ENCODE peak calls at places on chromosomes 2 and 18, in ten cellular contexts. K is B cell, U is mesothelial cell of epicardium, V is lung, F is left ventricle myocardium inferior, M is fibroblast of lung, X is adrenal gland, G is nephron progenitor cell, D is upper lobe of right lung, W is GM12864. I is an unnamed sample.

GRCh38 chr2:111168528-111168929 is 47.8 kb downstream of the BCL2L11 start:
- DNase-seq in K (no peak), U (no peak), V (no peak), F (peak), M (peak), X (peak), G (no peak), D (no peak), W (peak), I (peak)

GRCh38 chr2:197008229-197008628 is 81.7 kb upstream of the PGAP1 start:
- DNase-seq in K (no peak), U (no peak), V (no peak), F (no peak), M (peak), X (no peak), G (no peak), D (no peak), W (no peak), I (no peak)

GRCh38 chr2:36485521-36485920 is 112.4 kb downstream of the FEZ2 start:
- DNase-seq in K (no peak), U (no peak), V (no peak), F (no peak), M (peak), X (peak), G (no peak), D (no peak), W (no peak), I (no peak)

GRCh38 chr2:230949966-230950832 is 25.2 kb upstream of the GPR55 start:
- DNase-seq in K (no peak), U (no peak), V (no peak), F (no peak), M (no peak), X (no peak), G (no peak), D (no peak), W (peak), I (no peak)

GRCh38 chr2:67048314-67048713 is 348.8 kb upstream of the ETAA1 start:
- DNase-seq in K (no peak), U (no peak), V (no peak), F (no peak), M (no peak), X (no peak), G (no peak), D (no peak), W (no peak), I (no peak)

GRCh38 chr2:138910427-138910826 is 130.2 kb upstream of the NXPH2 start:
- DNase-seq in K (no peak), U (no peak), V (no peak), F (no peak), M (no peak), X (no peak), G (no peak), D (no peak), W (no peak), I (no peak)

GRCh38 chr2:101241158-101241557 is 11.5 kb upstream of the CNOT11 start:
- DNase-seq in K (no peak), U (no peak), V (no peak), F (no peak), M (no peak), X (no peak), G (no peak), D (no peak), W (no peak), I (no peak)

GRCh38 chr18:3747176-3747973 is 297.4 kb downstream of the TGIF1 start:
- DNase-seq in K (no peak), U (no peak), V (no peak), F (no peak), M (peak), X (peak), G (no peak), D (no peak), W (no peak), I (no peak)

GRCh38 chr2:98819350-98819749 is 88.4 kb upstream of the MGAT4A start:
- DNase-seq in K (no peak), U (no peak), V (no peak), F (no peak), M (no peak), X (no peak), G (no peak), D (no peak), W (no peak), I (no peak)

GRCh38 chr2:105140237-105140568 is 101.3 kb upstream of the GPR45 start:
- DNase-seq in K (no peak), U (no peak), V (no peak), F (no peak), M (peak), X (no peak), G (no peak), D (no peak), W (no peak), I (no peak)

GRCh38 chr2:74290466-74291216 is 52.6 kb downstream of the SLC4A5 start:
- DNase-seq in K (peak), U (no peak), V (peak), F (no peak), M (no peak), X (no peak), G (no peak), D (no peak), W (peak), I (no peak)

GRCh38 chr2:186950694-186951093 is 101.7 kb upstream of the ZSWIM2 start:
- DNase-seq in K (no peak), U (no peak), V (no peak), F (no peak), M (peak), X (no peak), G (no peak), D (no peak), W (no peak), I (peak)

GRCh38 chr2:30405266-30405592 is 41.8 kb upstream of the LCLAT1 start:
- DNase-seq in K (no peak), U (no peak), V (no peak), F (no peak), M (no peak), X (no peak), G (no peak), D (no peak), W (no peak), I (no peak)

GRCh38 chr18:9066358-9066757 is 36.1 kb upstream of the NDUFV2 start:
- DNase-seq in K (no peak), U (no peak), V (no peak), F (no peak), M (no peak), X (no peak), G (no peak), D (no peak), W (peak), I (no peak)

DNA sequence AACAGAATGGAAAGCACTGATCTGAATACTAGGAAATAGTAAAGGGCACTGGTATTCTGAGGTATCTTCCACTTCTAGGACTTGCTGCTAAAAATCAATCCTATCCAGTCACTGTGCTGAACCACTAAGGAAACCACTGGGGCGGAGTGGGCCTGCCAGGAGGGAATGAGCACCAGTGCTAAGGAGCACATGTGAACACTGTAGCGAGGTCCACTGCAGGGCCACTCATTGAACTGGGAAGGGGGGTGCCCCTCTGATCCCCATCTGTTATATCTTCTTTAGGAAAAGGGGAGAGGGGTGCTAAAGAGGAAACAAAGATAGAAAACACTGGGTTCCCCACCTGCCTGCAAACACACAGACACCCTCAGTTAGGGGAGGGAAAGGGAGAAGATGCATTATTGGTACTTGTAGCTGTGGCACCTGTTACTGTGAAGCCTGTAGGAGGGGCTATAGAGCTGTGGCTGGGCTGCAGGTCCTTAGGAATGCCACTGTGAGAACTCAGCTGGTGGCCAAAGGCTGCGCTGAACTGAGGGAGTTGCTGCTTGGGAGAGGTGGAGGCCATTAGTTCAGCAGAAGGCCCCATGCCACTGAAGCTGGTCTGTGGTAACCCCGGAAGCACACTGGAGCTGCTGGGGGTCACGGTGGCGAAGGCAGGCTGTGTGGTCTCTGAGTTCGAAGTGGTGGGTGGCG is 81.8 kb downstream of the INO80D start:
- DNase-seq in K (no peak), U (no peak), V (no peak), F (no peak), M (no peak), X (no peak), G (peak), D (no peak), W (no peak), I (no peak)
- TF ChIP-seq CTCF in K (no peak), U (no peak), V (no peak), F (peak), M (peak), X (peak), G (peak), D (peak), W (peak), I (peak)

GRCh38 chr2:79219383-79219988 is 59.9 kb upstream of the REG3A start:
- DNase-seq in K (peak), U (no peak), V (no peak), F (no peak), M (peak), X (peak), G (peak), D (no peak), W (peak), I (no peak)
- TF ChIP-seq CTCF in K (peak), U (peak), V (peak), F (peak), M (peak), X (peak), G (peak), D (peak), W (peak), I (peak)

DNA sequence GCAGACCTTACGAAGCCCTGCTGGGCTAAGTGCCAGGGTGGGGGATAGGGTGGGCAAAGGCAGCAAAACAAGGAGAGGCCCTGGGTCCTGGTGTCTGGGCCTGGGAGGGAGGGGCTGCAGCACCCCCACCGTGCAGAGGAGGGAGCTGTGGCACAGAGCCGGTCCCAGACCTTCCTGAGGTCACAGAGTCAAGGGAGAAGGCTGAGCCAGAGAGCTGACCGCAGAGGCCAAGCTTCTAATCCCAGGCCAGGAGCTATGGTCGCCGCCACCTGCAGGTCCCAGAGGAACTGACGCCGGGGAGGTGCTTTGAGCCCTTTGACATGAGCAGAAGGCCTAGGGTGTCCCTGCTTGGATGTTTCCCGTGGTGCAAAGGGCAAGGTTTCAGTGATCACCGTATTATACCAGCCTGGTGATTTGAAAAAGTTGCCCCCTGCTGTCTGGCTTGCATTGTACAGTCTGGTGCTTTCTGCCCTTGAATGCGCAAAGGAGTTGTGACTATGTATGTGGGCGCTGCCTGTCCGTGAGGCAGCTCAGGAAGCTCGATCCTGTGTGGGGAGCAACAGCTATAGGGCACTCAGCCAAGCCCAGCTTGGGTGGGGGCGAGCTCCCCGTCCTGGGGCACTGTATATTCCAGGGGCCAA is 44.3 kb downstream of the EDAR start:
- DNase-seq in K (no peak), U (no peak), V (no peak), F (no peak), M (peak), X (no peak), G (no peak), D (no peak), W (no peak), I (no peak)
- TF ChIP-seq CTCF in K (no peak), U (peak), V (no peak), F (no peak), M (no peak), X (no peak), G (no peak), D (no peak), W (no peak), I (no peak)

DNA sequence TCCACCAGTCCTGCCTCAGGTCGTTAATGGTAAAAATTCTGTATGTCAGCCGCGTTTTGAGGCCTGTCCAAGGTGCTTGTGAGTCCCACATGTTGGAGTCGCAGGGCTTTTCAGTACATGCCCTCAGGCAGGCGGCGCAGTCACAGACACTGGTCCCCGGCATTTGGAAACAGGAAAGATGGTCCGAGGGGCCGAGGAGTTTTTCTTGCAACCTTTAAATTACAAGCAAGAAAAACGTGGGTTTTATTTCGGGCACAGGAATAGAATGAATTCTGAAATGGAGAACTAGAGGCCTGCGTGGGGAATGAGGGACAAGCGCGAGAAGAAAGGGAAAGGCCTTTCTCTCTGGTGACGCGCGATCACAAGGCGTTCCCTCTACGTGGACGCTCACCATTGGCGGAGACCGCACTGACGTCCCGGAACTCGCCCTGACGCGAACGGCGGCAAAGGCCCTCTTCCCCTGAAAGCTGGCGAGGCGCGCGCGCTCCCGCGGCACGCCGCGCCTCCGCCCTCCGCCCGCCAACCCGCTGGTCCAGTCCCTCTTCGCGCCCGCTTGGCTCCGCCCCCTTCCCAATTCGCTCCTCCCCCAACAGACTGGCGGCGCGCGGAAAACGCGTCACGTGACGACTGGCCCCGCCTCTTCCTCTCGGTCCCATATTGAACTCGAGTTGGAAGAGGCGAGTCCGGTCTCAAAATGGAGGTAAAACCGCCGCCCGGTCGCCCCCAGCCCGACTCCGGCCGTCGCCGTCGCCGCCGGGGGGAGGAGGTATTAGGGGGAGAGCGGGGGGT is at the start of gene HNRNPA3:
- DNase-seq in K (peak), U (peak), V (peak), F (peak), M (peak), X (peak), G (peak), D (peak), W (peak), I (peak)
- TF ChIP-seq CTCF in K (no peak), U (no peak), V (no peak), F (peak), M (peak), X (peak), G (no peak), D (peak), W (no peak), I (peak)

GRCh38 chr2:172998547-172998946 is 77.1 kb upstream of the MAP3K20 start:
- DNase-seq in K (no peak), U (no peak), V (no peak), F (no peak), M (no peak), X (no peak), G (no peak), D (no peak), W (no peak), I (no peak)

GRCh38 chr2:172996387-172996961 is 79.2 kb upstream of the MAP3K20 start:
- DNase-seq in K (no peak), U (no peak), V (no peak), F (no peak), M (peak), X (no peak), G (no peak), D (no peak), W (no peak), I (no peak)

GRCh38 chr2:172993924-172994717 is 81.5 kb upstream of the MAP3K20 start:
- DNase-seq in K (no peak), U (no peak), V (no peak), F (no peak), M (no peak), X (no peak), G (no peak), D (no peak), W (no peak), I (no peak)

GRCh38 chr2:172997031-172997430 is 78.6 kb upstream of the MAP3K20 start:
- DNase-seq in K (no peak), U (no peak), V (no peak), F (no peak), M (peak), X (no peak), G (no peak), D (no peak), W (no peak), I (no peak)

GRCh38 chr2:172995323-172996244 is 80.1 kb upstream of the MAP3K20 start:
- DNase-seq in K (no peak), U (no peak), V (no peak), F (peak), M (peak), X (no peak), G (no peak), D (no peak), W (no peak), I (no peak)
- TF ChIP-seq CTCF in K (no peak), U (no peak), V (no peak), F (no peak), M (peak), X (no peak), G (no peak), D (peak), W (no peak), I (peak)

GRCh38 chr18:57171026-57171425 is 24.1 kb downstream of the BOD1L2 start:
- DNase-seq in K (no peak), U (no peak), V (no peak), F (no peak), M (no peak), X (no peak), G (no peak), D (no peak), W (no peak), I (no peak)

DNA sequence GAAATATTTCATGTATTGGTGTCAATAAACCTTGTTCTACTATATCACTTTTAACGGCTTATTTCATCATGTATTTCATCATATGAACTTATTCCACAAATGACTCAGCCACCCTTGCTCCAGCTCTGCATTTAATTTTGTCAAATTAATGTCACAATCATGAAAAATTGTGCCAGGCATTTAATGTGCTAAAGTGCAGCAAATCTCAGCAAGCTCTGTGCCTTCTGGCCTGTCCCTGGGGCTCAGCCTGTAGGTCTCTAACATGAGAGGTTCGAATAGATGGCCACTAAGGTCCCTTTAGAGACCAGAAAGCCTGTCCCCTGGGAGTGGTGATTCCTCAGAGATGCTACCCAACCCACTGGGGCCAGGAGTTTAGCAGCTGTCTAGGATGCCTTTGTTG is 28.7 kb downstream of the BOD1L2 start:
- DNase-seq in K (no peak), U (no peak), V (no peak), F (no peak), M (no peak), X (no peak), G (no peak), D (no peak), W (no peak), I (no peak)
- TF ChIP-seq CTCF in K (no peak), U (no peak), V (no peak), F (no peak), M (no peak), X (no peak), G (no peak), D (no peak), W (no peak), I (no peak)